ENCODE peak calls at places on chromosomes 13 and 19, in four cellular contexts. Y, Z, O and B are unnamed samples.

GRCh38 chr13:65926750-65927171 is 1303.4 kb downstream of the PCDH9 start:
- DNase-seq in Z (no peak), O (no peak), Y (no peak), B (no peak)

GRCh38 chr19:3338541-3339181 is 27.7 kb upstream of the NFIC start:
- DNase-seq in Y (no peak), O (no peak), Z (no peak), B (no peak)

GRCh38 chr19:2171349-2172145 is 7.8 kb downstream of the DOT1L start:
- DNase-seq in Y (no peak), O (no peak), Z (no peak), B (no peak)

GRCh38 chr19:3029070-3029923 is at the start of gene TLE2:
- DNase-seq in Z (no peak), Y (no peak), O (no peak), B (no peak)

GRCh38 chr13:31968473-31968872 is 63.1 kb upstream of the FRY start:
- DNase-seq in O (no peak), Y (no peak), Z (no peak), B (no peak)

GRCh38 chr19:40006273-40006691 is 9.4 kb downstream of the ZNF546 start:
- DNase-seq in Y (no peak), O (no peak), Z (peak), B (no peak)

GRCh38 chr19:31110331-31110730 is 238.9 kb downstream of the TSHZ3 start:
- DNase-seq in O (no peak), Z (no peak), Y (no peak), B (no peak)

GRCh38 chr13:30002577-30002976 is 152.2 kb upstream of the UBL3 start:
- DNase-seq in Z (peak), Y (no peak), O (no peak), B (no peak)

GRCh38 chr13:20145521-20145920 is 15.3 kb downstream of the GJA3 start:
- DNase-seq in Y (no peak), Z (no peak), O (no peak), B (no peak)

GRCh38 chr19:15371119-15371518 is 8.5 kb downstream of the AKAP8 start:
- DNase-seq in Y (no peak), Z (no peak), O (no peak), B (no peak)